ENCODE peak calls at places on chromosomes 3 and 15, in seven cellular contexts. I, F, Q, X, L, C and N are unnamed samples.
A peak's percentile ranks its signal among the peaks of the same experiment; 100 is the strongest.

GRCh38 chr3:38247366-38248035 is 18.1 kb upstream of the SLC22A13 start:
- DNase-seq in I (peak; percentile 87), F (no peak), Q (peak; percentile 93), X (no peak), L (peak; percentile 82), C (no peak), N (peak; percentile 71)

GRCh38 chr3:73350988-73351387 is 273.8 kb downstream of the PDZRN3 start:
- DNase-seq in I (no peak), F (no peak), Q (no peak), X (no peak), L (no peak), C (no peak), N (no peak)

GRCh38 chr3:25386686-25387271 is 41.3 kb upstream of the RARB start:
- DNase-seq in I (peak; percentile 19), F (no peak), Q (no peak), X (no peak), L (no peak), C (no peak), N (no peak)

GRCh38 chr3:3288288-3288687 is 108.8 kb upstream of the CRBN start:
- DNase-seq in I (no peak), F (no peak), Q (no peak), X (no peak), L (no peak), C (no peak), N (no peak)

GRCh38 chr15:63490345-63491034 is 13.9 kb upstream of the USP3 start:
- DNase-seq in I (no peak), F (no peak), Q (no peak), X (no peak), L (no peak), C (no peak), N (no peak)

GRCh38 chr3:152843955-152844354 is 9.0 kb downstream of the P2RY1 start:
- DNase-seq in I (no peak), F (no peak), Q (no peak), X (no peak), L (no peak), C (no peak), N (no peak)

GRCh38 chr3:138984816-138985215 is 21.3 kb downstream of the PRR23A start:
- DNase-seq in I (no peak), F (no peak), Q (no peak), X (no peak), L (no peak), C (no peak), N (no peak)

GRCh38 chr3:181847276-181847675 is 135.6 kb downstream of the SOX2 start:
- DNase-seq in I (no peak), F (no peak), Q (no peak), X (no peak), L (no peak), C (no peak), N (no peak)

GRCh38 chr3:99577160-99577559 is 61.2 kb upstream of the COL8A1 start:
- DNase-seq in I (peak; percentile 74), F (no peak), Q (peak; percentile 46), X (no peak), L (no peak), C (no peak), N (no peak)

GRCh38 chr3:14554715-14555114 is 14.6 kb upstream of the GRIP2 start:
- DNase-seq in I (no peak), F (no peak), Q (no peak), X (no peak), L (no peak), C (no peak), N (no peak)

GRCh38 chr15:90757461-90757860 is 40.3 kb downstream of the BLM start:
- DNase-seq in I (no peak), F (no peak), Q (no peak), X (no peak), L (no peak), C (no peak), N (no peak)

GRCh38 chr3:45497963-45498362 is 96.6 kb upstream of the LIMD1 start:
- DNase-seq in I (peak; percentile 33), F (no peak), Q (no peak), X (no peak), L (no peak), C (no peak), N (no peak)

GRCh38 chr3:98612996-98613517 is 19.6 kb upstream of the CPOX start:
- DNase-seq in I (no peak), F (peak; percentile 98), Q (no peak), X (no peak), L (no peak), C (peak; percentile 33), N (no peak)

GRCh38 chr3:175057406-175057805 is 198.3 kb downstream of the NAALADL2 start:
- DNase-seq in I (peak; percentile 35), F (no peak), Q (no peak), X (no peak), L (peak; percentile 24), C (no peak), N (no peak)

GRCh38 chr15:34366271-34367043 is 539 bp downstream of the LPCAT4 start:
- DNase-seq in I (peak; percentile 20), F (peak; percentile 64), Q (peak; percentile 36), X (peak; percentile 59), L (no peak), C (peak; percentile 33), N (no peak)

GRCh38 chr15:68930268-68931022 is at the start of gene SPESP1:
- DNase-seq in I (peak; percentile 72), F (no peak), Q (peak; percentile 62), X (no peak), L (no peak), C (peak; percentile 22), N (no peak)

GRCh38 chr3:181935915-181936314 is 224.2 kb downstream of the SOX2 start:
- DNase-seq in I (no peak), F (no peak), Q (no peak), X (no peak), L (no peak), C (no peak), N (no peak)

GRCh38 chr15:64155802-64156651 is 4.5 kb downstream of the SNX22 start:
- DNase-seq in I (no peak), F (no peak), Q (no peak), X (no peak), L (no peak), C (no peak), N (no peak)

GRCh38 chr3:119524931-119525662 is 26.8 kb downstream of the TIMMDC1 start:
- DNase-seq in I (peak; percentile 6), F (no peak), Q (no peak), X (no peak), L (peak; percentile 7), C (no peak), N (no peak)

GRCh38 chr15:35757790-35758189 is 211.8 kb upstream of the DPH6 start:
- DNase-seq in I (no peak), F (no peak), Q (no peak), X (no peak), L (no peak), C (no peak), N (no peak)

GRCh38 chr3:10364816-10365215 is 43.9 kb upstream of the SEC13 start:
- DNase-seq in I (no peak), F (no peak), Q (no peak), X (no peak), L (no peak), C (no peak), N (no peak)

GRCh38 chr3:89522168-89522567 is 414.7 kb downstream of the EPHA3 start:
- DNase-seq in I (no peak), F (no peak), Q (no peak), X (no peak), L (no peak), C (no peak), N (no peak)

GRCh38 chr3:53156368-53156834 is 4.6 kb upstream of the PRKCD start:
- DNase-seq in I (no peak), F (no peak), Q (no peak), X (no peak), L (no peak), C (no peak), N (no peak)

GRCh38 chr15:79007066-79007465 is 62.2 kb upstream of the CTSH start:
- DNase-seq in I (peak; percentile 59), F (peak; percentile 57), Q (peak; percentile 50), X (peak; percentile 55), L (no peak), C (peak; percentile 80), N (no peak)

GRCh38 chr3:134544306-134544705 is 58.4 kb downstream of the CEP63 start:
- DNase-seq in I (no peak), F (no peak), Q (peak; percentile 8), X (no peak), L (no peak), C (no peak), N (no peak)

GRCh38 chr3:36926292-36926897 is 18.5 kb downstream of the TRANK1 start:
- DNase-seq in I (no peak), F (no peak), Q (no peak), X (no peak), L (no peak), C (no peak), N (no peak)

DNA sequence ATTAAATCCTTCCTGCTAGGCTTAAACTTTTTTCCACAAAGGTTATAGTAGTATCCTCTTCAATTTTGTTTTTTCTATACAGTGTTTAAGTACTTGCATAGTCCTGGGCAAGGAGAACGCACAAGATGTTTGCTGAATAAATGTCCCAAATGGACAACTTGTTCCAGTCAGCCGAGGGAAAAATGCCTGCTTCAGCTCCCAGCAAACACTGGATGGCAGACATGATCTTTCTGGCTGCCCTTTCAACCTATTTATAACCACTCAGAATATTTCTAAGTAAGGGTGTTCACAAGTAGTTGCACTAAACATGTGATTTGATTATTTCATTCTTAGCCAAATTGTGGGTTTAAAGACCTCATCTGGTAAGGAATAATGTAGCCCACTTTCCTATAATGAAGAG is 29.8 kb downstream of the GNB4 start:
- DNase-seq in I (peak; percentile 48), F (peak; percentile 25), Q (peak; percentile 41), X (no peak), L (no peak), C (peak; percentile 43), N (no peak)
- TF ChIP-seq CTCF in I (peak; percentile 65), F (peak; percentile 16), Q (peak; percentile 58), X (peak; percentile 38), L (peak; percentile 65), C (peak; percentile 56), N (peak; percentile 36)

GRCh38 chr3:30805695-30806094 is 88.8 kb downstream of the GADL1 start:
- DNase-seq in I (no peak), F (no peak), Q (no peak), X (no peak), L (no peak), C (no peak), N (no peak)
- TF ChIP-seq CTCF in I (no peak), F (no peak), Q (no peak), X (no peak), L (no peak), C (no peak), N (no peak)

GRCh38 chr15:75203017-75203907 is 1.6 kb downstream of the C15orf39 start:
- DNase-seq in I (peak; percentile 11), F (no peak), Q (peak; percentile 12), X (no peak), L (no peak), C (no peak), N (no peak)
- TF ChIP-seq CTCF in I (no peak), F (no peak), Q (no peak), X (no peak), L (no peak), C (no peak), N (no peak)

DNA sequence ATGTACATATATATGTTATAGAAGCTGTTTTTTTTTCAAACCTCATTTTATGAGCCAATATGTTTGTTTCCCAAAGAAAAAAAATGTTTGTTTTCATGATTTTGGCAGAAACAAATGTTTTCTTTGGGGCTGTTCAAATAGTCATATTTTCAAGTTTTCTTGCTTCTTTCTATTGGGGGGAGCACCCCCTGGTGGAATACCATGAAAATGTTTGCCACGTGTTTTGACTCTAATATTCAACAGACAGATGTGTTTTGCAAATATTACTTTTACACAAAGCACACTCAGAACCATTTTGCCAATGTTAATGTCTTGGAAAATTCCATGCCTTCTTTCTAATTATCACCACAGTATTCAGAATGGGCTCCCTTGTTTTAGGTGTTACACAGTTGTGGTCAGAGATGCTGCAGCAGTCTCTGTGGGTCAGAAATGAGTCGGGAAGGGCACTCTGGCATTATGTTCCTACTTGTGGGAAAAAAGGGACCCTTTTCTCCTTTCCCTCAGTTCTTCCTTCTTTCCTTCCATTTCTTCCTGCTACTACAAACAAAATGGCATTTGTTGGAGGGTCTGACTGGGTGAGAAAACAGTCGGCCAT is 817.0 kb downstream of the TUSC7 start:
- DNase-seq in I (peak; percentile 32), F (peak; percentile 50), Q (peak; percentile 55), X (no peak), L (no peak), C (peak; percentile 38), N (no peak)
- TF ChIP-seq CTCF in I (peak; percentile 70), F (peak; percentile 57), Q (peak; percentile 70), X (peak; percentile 75), L (peak; percentile 71), C (peak; percentile 61), N (peak; percentile 36)